ENCODE peak calls at places on chromosomes 2 and 18, in seven cellular contexts. A, S, T, U, Y, P and K are unnamed samples.

GRCh38 chr2:64762301-64762997 is 108.7 kb upstream of the SERTAD2 start:
- DNase-seq in A (no peak), S (no peak), T (no peak), U (no peak), Y (no peak), P (no peak), K (no peak)

GRCh38 chr18:27685807-27686412 is 491.0 kb downstream of the CDH2 start:
- DNase-seq in A (peak), S (no peak), T (peak), U (peak), Y (no peak), P (peak), K (no peak)

GRCh38 chr2:151808258-151809072 is 19.8 kb downstream of the ARL5A start:
- DNase-seq in A (no peak), S (no peak), T (peak), U (peak), Y (no peak), P (peak), K (no peak)

GRCh38 chr2:213015387-213016165 is 135.8 kb downstream of the IKZF2 start:
- DNase-seq in A (no peak), S (peak), T (no peak), U (no peak), Y (no peak), P (no peak), K (no peak)

GRCh38 chr18:47737956-47738355 is 192.5 kb downstream of the SMAD2 start:
- DNase-seq in A (no peak), S (no peak), T (no peak), U (no peak), Y (peak), P (no peak), K (no peak)

GRCh38 chr2:108916397-108917077 is 72.5 kb downstream of the EDAR start:
- DNase-seq in A (no peak), S (no peak), T (no peak), U (no peak), Y (no peak), P (peak), K (no peak)

GRCh38 chr2:68744517-68744916 is 9.9 kb downstream of the ARHGAP25 start:
- DNase-seq in A (no peak), S (no peak), T (no peak), U (no peak), Y (peak), P (no peak), K (no peak)

GRCh38 chr2:101699939-101700442 is 2.5 kb downstream of the MAP4K4 start:
- DNase-seq in A (no peak), S (no peak), T (peak), U (no peak), Y (no peak), P (no peak), K (no peak)

GRCh38 chr18:24595556-24595955 is 135.1 kb downstream of the HRH4 start:
- DNase-seq in A (no peak), S (no peak), T (no peak), U (no peak), Y (no peak), P (no peak), K (no peak)

GRCh38 chr2:98806266-98806697 is 75.3 kb upstream of the MGAT4A start:
- DNase-seq in A (no peak), S (no peak), T (no peak), U (no peak), Y (no peak), P (peak), K (no peak)

GRCh38 chr18:49016648-49017539 is 66.1 kb upstream of the SMAD7 start:
- DNase-seq in A (peak), S (no peak), T (peak), U (peak), Y (peak), P (peak), K (no peak)

GRCh38 chr2:229780856-229781773 is 66.8 kb upstream of the DNER start:
- DNase-seq in A (peak), S (no peak), T (peak), U (peak), Y (peak), P (peak), K (peak)

GRCh38 chr2:100259991-100260390 is 62.3 kb downstream of the LONRF2 start:
- DNase-seq in A (no peak), S (no peak), T (no peak), U (no peak), Y (no peak), P (no peak), K (no peak)

GRCh38 chr2:9769171-9770005 is 73.9 kb upstream of the TAF1B start:
- DNase-seq in A (no peak), S (no peak), T (no peak), U (peak), Y (no peak), P (peak), K (no peak)

GRCh38 chr2:173715483-173715882 is 249.7 kb downstream of the SP3 start:
- DNase-seq in A (no peak), S (no peak), T (no peak), U (no peak), Y (no peak), P (no peak), K (no peak)

GRCh38 chr2:178223806-178224205 is 29.5 kb downstream of the OSBPL6 start:
- DNase-seq in A (no peak), S (no peak), T (no peak), U (no peak), Y (no peak), P (no peak), K (no peak)

GRCh38 chr2:191961556-191961955 is 114.7 kb upstream of the CAVIN2 start:
- DNase-seq in A (no peak), S (no peak), T (no peak), U (no peak), Y (no peak), P (no peak), K (no peak)

GRCh38 chr2:202221873-202222272 is 16.5 kb downstream of the SUMO1 start:
- DNase-seq in A (no peak), S (no peak), T (no peak), U (peak), Y (no peak), P (peak), K (no peak)

GRCh38 chr2:216478151-216478550 is 20.5 kb upstream of the RPL37A start:
- DNase-seq in A (peak), S (no peak), T (no peak), U (no peak), Y (no peak), P (no peak), K (no peak)

GRCh38 chr2:159131267-159131790 is 155.2 kb downstream of the WDSUB1 start:
- DNase-seq in A (no peak), S (no peak), T (no peak), U (no peak), Y (no peak), P (no peak), K (no peak)

GRCh38 chr2:135245055-135245454 is 193.0 kb downstream of the RAB3GAP1 start:
- DNase-seq in A (peak), S (no peak), T (peak), U (no peak), Y (no peak), P (no peak), K (no peak)

GRCh38 chr2:191010887-191011885 is 2.8 kb downstream of the STAT1 start:
- DNase-seq in A (no peak), S (no peak), T (no peak), U (no peak), Y (no peak), P (no peak), K (no peak)

GRCh38 chr2:221596192-221596591 is 24.1 kb upstream of the EPHA4 start:
- DNase-seq in A (no peak), S (no peak), T (no peak), U (no peak), Y (no peak), P (no peak), K (no peak)

GRCh38 chr2:88489181-88489580 is 36.7 kb upstream of the FOXI3 start:
- DNase-seq in A (peak), S (no peak), T (no peak), U (no peak), Y (no peak), P (no peak), K (no peak)

GRCh38 chr2:227406177-227407031 is 18.7 kb upstream of the SCYGR1 start:
- DNase-seq in A (peak), S (no peak), T (peak), U (peak), Y (peak), P (peak), K (peak)
- TF ChIP-seq SIN3A in A (no peak), S (no peak), T (no peak), U (no peak), Y (no peak), P (no peak), K (no peak)

DNA sequence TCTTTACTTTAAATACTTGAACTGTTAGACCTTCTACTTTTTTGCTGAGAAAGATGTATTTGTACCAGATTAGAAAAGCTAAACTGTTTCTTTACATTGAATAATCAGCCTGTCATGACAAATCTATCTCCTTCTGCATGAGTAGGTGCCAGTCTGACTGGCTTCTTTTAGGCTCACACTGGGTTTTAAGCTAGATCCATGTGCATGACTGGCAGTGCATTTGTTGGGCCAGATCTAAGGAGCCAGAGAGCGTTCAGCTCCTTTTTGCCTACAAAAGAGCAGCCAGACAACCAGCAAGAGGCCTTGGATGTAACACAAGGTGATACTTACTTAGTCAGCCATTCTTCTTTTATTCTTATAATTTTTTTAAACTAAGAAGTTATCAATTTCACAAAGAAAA is 82.0 kb upstream of the OTX1 start:
- DNase-seq in A (no peak), S (no peak), T (no peak), U (no peak), Y (no peak), P (no peak), K (no peak)
- TF ChIP-seq SIN3A in A (no peak), S (no peak), T (no peak), U (no peak), Y (no peak), P (no peak), K (no peak)

DNA sequence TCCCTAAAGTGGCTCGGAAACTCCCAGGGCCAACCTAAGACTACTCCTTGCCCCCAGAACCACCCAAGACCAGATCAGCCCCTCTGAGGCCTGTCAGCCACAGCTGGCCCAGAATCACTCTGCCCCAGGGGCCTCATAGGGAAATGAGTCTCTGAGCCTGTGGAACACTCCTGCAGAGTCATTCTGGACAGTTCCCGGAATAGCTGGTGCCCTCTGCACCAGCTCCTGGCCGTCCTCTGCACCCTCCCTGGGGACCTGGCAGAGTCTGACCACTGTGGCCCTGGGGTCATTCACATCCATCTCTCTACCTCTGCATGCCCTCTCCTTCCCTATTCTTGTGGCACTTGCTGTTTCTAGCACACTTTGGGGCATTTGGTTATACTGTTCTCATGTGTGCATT is 14.6 kb upstream of the TMEM214 start:
- DNase-seq in A (no peak), S (no peak), T (no peak), U (no peak), Y (no peak), P (no peak), K (no peak)
- TF ChIP-seq SIN3A in A (no peak), S (no peak), T (no peak), U (no peak), Y (no peak), P (no peak), K (no peak)

DNA sequence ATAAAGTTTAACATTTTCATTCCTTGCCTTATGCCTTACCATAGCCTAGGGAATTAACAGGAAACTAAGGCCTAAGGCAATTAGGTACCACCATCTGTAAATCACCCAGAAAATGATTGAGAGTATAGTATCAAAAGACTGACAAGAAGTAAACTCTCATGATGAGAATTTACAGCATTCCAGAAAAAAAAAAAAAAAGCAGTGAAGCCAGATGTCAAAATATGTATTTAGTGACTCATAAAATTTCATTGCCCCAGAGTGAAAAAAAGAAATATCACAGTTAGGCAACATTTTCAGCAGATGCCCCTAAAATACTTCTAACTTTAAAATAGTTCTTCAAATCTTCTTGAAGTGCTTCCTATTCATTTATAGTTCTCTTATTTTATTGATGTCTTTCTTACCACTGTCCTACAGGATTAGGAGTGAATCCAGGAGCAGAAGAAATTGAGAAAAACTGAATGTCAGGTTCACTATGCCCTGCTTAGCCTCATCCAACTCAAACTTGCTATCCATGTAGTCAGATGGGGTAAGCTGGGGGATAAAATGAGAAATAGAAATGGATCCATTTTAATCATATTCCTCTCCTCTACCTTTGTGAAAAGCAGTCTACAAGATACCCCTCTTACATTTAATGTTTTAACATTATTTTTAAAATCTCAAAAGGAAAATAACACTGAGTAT is 57.3 kb upstream of the TANK start:
- DNase-seq in A (no peak), S (no peak), T (no peak), U (no peak), Y (no peak), P (no peak), K (no peak)
- TF ChIP-seq SIN3A in A (no peak), S (no peak), T (no peak), U (no peak), Y (no peak), P (no peak), K (no peak)

DNA sequence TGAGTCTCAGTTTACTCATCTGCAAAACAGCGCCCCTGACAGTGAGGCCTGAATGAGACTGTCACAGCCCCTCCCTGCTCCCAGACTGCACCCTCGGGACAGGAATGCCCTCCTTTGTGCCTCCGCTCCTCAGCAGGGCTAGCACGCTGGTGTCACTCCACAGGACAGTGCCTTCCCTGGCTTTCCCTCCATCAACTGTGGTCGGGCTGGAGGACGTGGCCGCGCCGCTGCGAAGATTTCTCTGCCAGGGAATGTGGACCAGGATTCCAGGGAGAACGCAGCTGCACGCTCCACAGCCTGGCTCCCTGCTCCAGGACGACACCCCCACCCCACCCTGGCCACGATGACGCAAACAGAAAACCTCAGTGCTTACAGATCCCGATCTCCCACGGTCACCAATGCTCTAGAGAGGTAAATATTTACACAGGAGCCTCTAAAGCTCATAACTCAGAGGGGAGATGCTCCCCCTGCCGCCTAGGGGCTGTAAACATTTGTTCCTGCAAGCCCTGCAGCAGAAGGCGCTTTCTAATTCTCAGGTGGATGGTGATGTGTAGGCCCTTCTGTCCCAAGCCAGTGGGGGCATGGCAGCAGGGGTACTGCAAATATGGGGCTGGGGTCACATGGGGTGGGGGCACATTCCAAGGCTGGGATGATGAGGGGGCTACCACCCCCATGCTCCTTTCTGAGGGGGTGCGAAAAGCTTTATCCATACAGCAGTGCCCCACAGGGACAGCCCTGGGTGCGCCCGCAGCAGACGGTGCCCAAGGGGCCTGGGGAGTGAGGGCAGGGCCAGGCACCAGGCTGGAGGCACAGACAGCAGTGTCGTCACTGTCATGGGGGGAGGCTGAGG is 12.4 kb downstream of the HS6ST1 start:
- DNase-seq in A (no peak), S (no peak), T (peak), U (peak), Y (no peak), P (no peak), K (no peak)
- TF ChIP-seq SIN3A in A (no peak), S (no peak), T (peak), U (no peak), Y (no peak), P (no peak), K (no peak)